ENCODE peak calls at places on chromosomes 3 and 15, in seven cellular contexts. One of them, this sample, is unnamed.

GRCh38 chr15:85406916-85407315 is 26.5 kb downstream of the AKAP13 start:
- DNase-seq in heart left ventricle: no peak
- DNase-seq in AG09309: no peak
- DNase-seq in GM23338: no peak
- DNase-seq in HFFc6: peak
- DNase-seq in neural progenitor cell: no peak
- DNase-seq in endodermal cell: no peak
- DNase-seq in this sample: no peak

GRCh38 chr3:178669046-178669445 is 132.8 kb downstream of the KCNMB2 start:
- DNase-seq in heart left ventricle: no peak
- DNase-seq in AG09309: no peak
- DNase-seq in GM23338: peak
- DNase-seq in HFFc6: no peak
- DNase-seq in neural progenitor cell: no peak
- DNase-seq in endodermal cell: no peak
- DNase-seq in this sample: no peak

GRCh38 chr3:188342991-188343732 is 189.2 kb downstream of the LPP start:
- DNase-seq in heart left ventricle: no peak
- DNase-seq in AG09309: no peak
- DNase-seq in GM23338: no peak
- DNase-seq in HFFc6: no peak
- DNase-seq in neural progenitor cell: no peak
- DNase-seq in endodermal cell: no peak
- DNase-seq in this sample: no peak

GRCh38 chr3:16439163-16439847 is 74.2 kb downstream of the RFTN1 start:
- DNase-seq in heart left ventricle: no peak
- DNase-seq in AG09309: no peak
- DNase-seq in GM23338: no peak
- DNase-seq in HFFc6: no peak
- DNase-seq in neural progenitor cell: no peak
- DNase-seq in endodermal cell: no peak
- DNase-seq in this sample: no peak

GRCh38 chr15:42133892-42134502 is 22.4 kb downstream of the PLA2G4F start:
- DNase-seq in heart left ventricle: no peak
- DNase-seq in AG09309: no peak
- DNase-seq in GM23338: peak
- DNase-seq in HFFc6: peak
- DNase-seq in neural progenitor cell: peak
- DNase-seq in endodermal cell: peak
- DNase-seq in this sample: peak

GRCh38 chr3:60986552-60986951 is 264.7 kb downstream of the FHIT start:
- DNase-seq in heart left ventricle: no peak
- DNase-seq in AG09309: no peak
- DNase-seq in GM23338: no peak
- DNase-seq in HFFc6: no peak
- DNase-seq in neural progenitor cell: no peak
- DNase-seq in endodermal cell: no peak
- DNase-seq in this sample: no peak

GRCh38 chr3:37993811-37994638 is 3.4 kb downstream of the VILL start:
- DNase-seq in heart left ventricle: peak
- DNase-seq in AG09309: no peak
- DNase-seq in GM23338: peak
- DNase-seq in HFFc6: peak
- DNase-seq in neural progenitor cell: peak
- DNase-seq in endodermal cell: peak
- DNase-seq in this sample: peak

GRCh38 chr15:90839187-90840071 is 29.0 kb upstream of the FURIN start:
- DNase-seq in heart left ventricle: no peak
- DNase-seq in AG09309: no peak
- DNase-seq in GM23338: peak
- DNase-seq in HFFc6: no peak
- DNase-seq in neural progenitor cell: peak
- DNase-seq in endodermal cell: peak
- DNase-seq in this sample: no peak

GRCh38 chr3:156493887-156494286 is 61.0 kb downstream of the SSR3 start:
- DNase-seq in heart left ventricle: no peak
- DNase-seq in AG09309: no peak
- DNase-seq in GM23338: no peak
- DNase-seq in HFFc6: no peak
- DNase-seq in neural progenitor cell: no peak
- DNase-seq in endodermal cell: no peak
- DNase-seq in this sample: no peak

GRCh38 chr15:51180009-51180408 is 85.3 kb upstream of the TNFAIP8L3 start:
- DNase-seq in heart left ventricle: no peak
- DNase-seq in AG09309: no peak
- DNase-seq in GM23338: no peak
- DNase-seq in HFFc6: no peak
- DNase-seq in neural progenitor cell: no peak
- DNase-seq in endodermal cell: no peak
- DNase-seq in this sample: no peak

GRCh38 chr15:70328137-70329115 is 230.7 kb upstream of the TLE3 start:
- DNase-seq in heart left ventricle: no peak
- DNase-seq in AG09309: no peak
- DNase-seq in GM23338: no peak
- DNase-seq in HFFc6: peak
- DNase-seq in neural progenitor cell: no peak
- DNase-seq in endodermal cell: peak
- DNase-seq in this sample: peak

GRCh38 chr15:95394186-95395067 is 936.1 kb upstream of the NR2F2 start:
- DNase-seq in heart left ventricle: no peak
- DNase-seq in AG09309: no peak
- DNase-seq in GM23338: no peak
- DNase-seq in HFFc6: no peak
- DNase-seq in neural progenitor cell: no peak
- DNase-seq in endodermal cell: no peak
- DNase-seq in this sample: no peak

GRCh38 chr15:80309769-80310384 is 57.9 kb upstream of the CTXND1 start:
- DNase-seq in heart left ventricle: no peak
- DNase-seq in AG09309: peak
- DNase-seq in GM23338: peak
- DNase-seq in HFFc6: peak
- DNase-seq in neural progenitor cell: peak
- DNase-seq in endodermal cell: peak
- DNase-seq in this sample: no peak

GRCh38 chr3:127738192-127738840 is 65.6 kb downstream of the ABTB1 start:
- DNase-seq in heart left ventricle: peak
- DNase-seq in AG09309: no peak
- DNase-seq in GM23338: no peak
- DNase-seq in HFFc6: peak
- DNase-seq in neural progenitor cell: no peak
- DNase-seq in endodermal cell: no peak
- DNase-seq in this sample: no peak

GRCh38 chr3:107241217-107241616 is 136.0 kb upstream of the CCDC54 start:
- DNase-seq in heart left ventricle: peak
- DNase-seq in AG09309: no peak
- DNase-seq in GM23338: peak
- DNase-seq in HFFc6: no peak
- DNase-seq in neural progenitor cell: peak
- DNase-seq in endodermal cell: peak
- DNase-seq in this sample: no peak

GRCh38 chr3:36707623-36708409 is 56.5 kb downstream of the DCLK3 start:
- DNase-seq in heart left ventricle: no peak
- DNase-seq in AG09309: no peak
- DNase-seq in GM23338: peak
- DNase-seq in HFFc6: peak
- DNase-seq in neural progenitor cell: no peak
- DNase-seq in endodermal cell: peak
- DNase-seq in this sample: no peak

GRCh38 chr3:133924041-133924440 is 28.4 kb upstream of the RAB6B start:
- DNase-seq in heart left ventricle: no peak
- DNase-seq in AG09309: no peak
- DNase-seq in GM23338: no peak
- DNase-seq in HFFc6: no peak
- DNase-seq in neural progenitor cell: no peak
- DNase-seq in endodermal cell: no peak
- DNase-seq in this sample: no peak

GRCh38 chr3:66133050-66133757 is 87.6 kb upstream of the SLC25A26 start:
- DNase-seq in heart left ventricle: no peak
- DNase-seq in AG09309: no peak
- DNase-seq in GM23338: no peak
- DNase-seq in HFFc6: peak
- DNase-seq in neural progenitor cell: no peak
- DNase-seq in endodermal cell: no peak
- DNase-seq in this sample: no peak

GRCh38 chr3:60932669-60933068 is 318.6 kb downstream of the FHIT start:
- DNase-seq in heart left ventricle: no peak
- DNase-seq in AG09309: no peak
- DNase-seq in GM23338: no peak
- DNase-seq in HFFc6: peak
- DNase-seq in neural progenitor cell: no peak
- DNase-seq in endodermal cell: no peak
- DNase-seq in this sample: no peak

GRCh38 chr3:100562224-100562857 is 47.1 kb upstream of the ADGRG7 start:
- DNase-seq in heart left ventricle: no peak
- DNase-seq in AG09309: no peak
- DNase-seq in GM23338: peak
- DNase-seq in HFFc6: no peak
- DNase-seq in neural progenitor cell: peak
- DNase-seq in endodermal cell: no peak
- DNase-seq in this sample: no peak

GRCh38 chr15:96122077-96123027 is 208.1 kb upstream of the NR2F2 start:
- DNase-seq in heart left ventricle: no peak
- DNase-seq in AG09309: no peak
- DNase-seq in GM23338: no peak
- DNase-seq in HFFc6: peak
- DNase-seq in neural progenitor cell: no peak
- DNase-seq in endodermal cell: no peak
- DNase-seq in this sample: no peak

GRCh38 chr3:102926618-102927017 is 491.8 kb downstream of the ZPLD1 start:
- DNase-seq in heart left ventricle: no peak
- DNase-seq in AG09309: no peak
- DNase-seq in GM23338: no peak
- DNase-seq in HFFc6: no peak
- DNase-seq in neural progenitor cell: peak
- DNase-seq in endodermal cell: peak
- DNase-seq in this sample: no peak
- TF ChIP-seq CTCF in heart left ventricle: no peak
- TF ChIP-seq CTCF in AG09309: no peak
- TF ChIP-seq CTCF in GM23338: no peak
- TF ChIP-seq CTCF in HFFc6: no peak
- TF ChIP-seq CTCF in neural progenitor cell: no peak
- TF ChIP-seq CTCF in endodermal cell: no peak
- TF ChIP-seq CTCF in this sample: no peak

GRCh38 chr15:100650685-100651084 is 48.3 kb downstream of the ASB7 start:
- DNase-seq in heart left ventricle: no peak
- DNase-seq in AG09309: no peak
- DNase-seq in GM23338: peak
- DNase-seq in HFFc6: no peak
- DNase-seq in neural progenitor cell: no peak
- DNase-seq in endodermal cell: no peak
- DNase-seq in this sample: no peak
- TF ChIP-seq CTCF in heart left ventricle: no peak
- TF ChIP-seq CTCF in AG09309: peak
- TF ChIP-seq CTCF in GM23338: peak
- TF ChIP-seq CTCF in HFFc6: peak
- TF ChIP-seq CTCF in neural progenitor cell: peak
- TF ChIP-seq CTCF in endodermal cell: peak
- TF ChIP-seq CTCF in this sample: no peak

GRCh38 chr3:194300392-194300758 is 50.8 kb downstream of the CPN2 start:
- DNase-seq in heart left ventricle: peak
- DNase-seq in AG09309: no peak
- DNase-seq in GM23338: peak
- DNase-seq in HFFc6: no peak
- DNase-seq in neural progenitor cell: peak
- DNase-seq in endodermal cell: peak
- DNase-seq in this sample: no peak
- TF ChIP-seq CTCF in heart left ventricle: peak
- TF ChIP-seq CTCF in AG09309: no peak
- TF ChIP-seq CTCF in GM23338: peak
- TF ChIP-seq CTCF in HFFc6: no peak
- TF ChIP-seq CTCF in neural progenitor cell: peak
- TF ChIP-seq CTCF in endodermal cell: peak
- TF ChIP-seq CTCF in this sample: no peak

DNA sequence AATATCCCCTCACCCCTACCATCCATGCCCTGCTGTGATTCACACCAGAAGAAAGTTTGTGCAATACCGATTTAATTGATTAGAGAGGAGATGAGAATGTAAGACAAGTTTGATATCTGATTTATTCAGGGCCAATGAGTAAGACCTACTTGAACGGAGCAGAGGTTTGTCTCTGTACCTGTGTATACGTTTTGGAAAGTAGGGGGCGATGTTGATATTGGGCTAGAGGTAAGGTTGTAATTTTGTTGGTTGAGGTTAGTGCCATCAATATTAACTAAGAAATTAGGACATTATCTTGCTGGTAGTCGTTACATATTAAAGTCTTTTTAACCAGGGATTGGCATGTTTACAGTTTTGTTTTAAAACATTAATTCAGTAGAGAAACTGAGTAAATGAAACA is 20.5 kb downstream of the EAF2 start:
- DNase-seq in heart left ventricle: no peak
- DNase-seq in AG09309: no peak
- DNase-seq in GM23338: peak
- DNase-seq in HFFc6: no peak
- DNase-seq in neural progenitor cell: peak
- DNase-seq in endodermal cell: peak
- DNase-seq in this sample: no peak
- TF ChIP-seq CTCF in heart left ventricle: no peak
- TF ChIP-seq CTCF in AG09309: peak
- TF ChIP-seq CTCF in GM23338: peak
- TF ChIP-seq CTCF in HFFc6: peak
- TF ChIP-seq CTCF in neural progenitor cell: peak
- TF ChIP-seq CTCF in endodermal cell: peak
- TF ChIP-seq CTCF in this sample: no peak

DNA sequence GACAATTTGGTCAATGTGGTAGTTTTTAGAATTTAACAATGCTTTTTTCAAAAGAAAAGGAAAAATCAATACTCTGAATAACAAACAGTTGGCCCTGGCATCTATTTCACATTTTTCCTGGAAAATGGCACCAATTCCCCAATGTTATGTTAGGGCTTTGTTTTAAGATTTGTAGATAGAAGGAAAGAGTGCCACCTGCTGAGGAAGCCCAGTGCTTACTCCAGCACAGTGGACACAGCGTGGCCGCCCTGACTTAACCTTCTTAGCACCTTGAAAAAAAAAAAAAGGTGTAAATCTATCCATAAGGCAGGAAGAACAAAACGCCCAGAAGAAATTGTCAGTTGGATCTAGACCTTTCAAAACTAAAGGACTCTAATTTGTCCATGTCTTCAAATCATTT is 110.7 kb upstream of the CNTN4 start:
- DNase-seq in heart left ventricle: no peak
- DNase-seq in AG09309: no peak
- DNase-seq in GM23338: peak
- DNase-seq in HFFc6: no peak
- DNase-seq in neural progenitor cell: peak
- DNase-seq in endodermal cell: peak
- DNase-seq in this sample: no peak
- TF ChIP-seq CTCF in heart left ventricle: no peak
- TF ChIP-seq CTCF in AG09309: no peak
- TF ChIP-seq CTCF in GM23338: peak
- TF ChIP-seq CTCF in HFFc6: no peak
- TF ChIP-seq CTCF in neural progenitor cell: peak
- TF ChIP-seq CTCF in endodermal cell: peak
- TF ChIP-seq CTCF in this sample: no peak

This sample was measured in GM20000.